ENCODE peak calls at places on chromosome 9, in eight cellular contexts. Y, W, L, T, R, U, H and J are unnamed samples.
A peak's percentile ranks its signal among the peaks of the same experiment; 100 is the strongest.

GRCh38 chr9:21989440-21990189 is 4.6 kb downstream of the CDKN2A start:
- DNase-seq in Y (no peak), L (no peak), T (no peak), H (no peak), U (no peak), W (peak; percentile 50), R (no peak), J (no peak)

GRCh38 chr9:109593612-109594011 is 95.5 kb upstream of the PTPN3 start:
- DNase-seq in W (no peak), H (no peak), T (no peak), U (no peak), L (no peak), R (no peak), Y (no peak), J (no peak)

GRCh38 chr9:33106827-33107621 is 30.6 kb upstream of the SMU1 start:
- DNase-seq in U (no peak), Y (no peak), L (peak; percentile 98), T (peak; percentile 45), R (no peak), W (no peak), H (peak; percentile 42), J (peak; percentile 76)

GRCh38 chr9:137435381-137435891 is 5.7 kb downstream of the ENTPD8 start:
- DNase-seq in U (no peak), T (no peak), Y (no peak), R (no peak), W (peak; percentile 59), H (no peak), L (no peak), J (peak; percentile 13)

GRCh38 chr9:69885474-69885929 is 64.9 kb downstream of the CFAP95 start:
- DNase-seq in T (no peak), U (no peak), Y (peak; percentile 63), L (peak; percentile 91), R (no peak), W (no peak), H (no peak), J (no peak)

GRCh38 chr9:131862261-131862660 is 122.4 kb upstream of the RAPGEF1 start:
- DNase-seq in T (no peak), U (no peak), R (no peak), L (no peak), W (no peak), H (no peak), Y (no peak), J (no peak)

GRCh38 chr9:135346438-135347050 is 133.0 kb upstream of the PPP1R26 start:
- DNase-seq in Y (no peak), H (no peak), R (no peak), T (no peak), W (no peak), U (no peak), L (no peak), J (no peak)

GRCh38 chr9:121784706-121785426 is 133.4 kb downstream of the DAB2IP start:
- DNase-seq in T (peak; percentile 24), H (no peak), L (no peak), R (no peak), W (no peak), U (no peak), Y (no peak), J (no peak)

GRCh38 chr9:98471185-98471584 is 215.7 kb upstream of the TBC1D2 start:
- DNase-seq in T (no peak), U (no peak), L (no peak), H (no peak), Y (no peak), R (no peak), W (no peak), J (no peak)

GRCh38 chr9:20729545-20729944 is 45.5 kb downstream of the FOCAD start:
- DNase-seq in W (no peak), Y (no peak), H (no peak), R (no peak), L (peak; percentile 53), U (no peak), T (no peak), J (no peak)

GRCh38 chr9:24436761-24437160 is 108.9 kb downstream of the IZUMO3 start:
- DNase-seq in W (no peak), L (peak; percentile 1), U (no peak), R (no peak), Y (no peak), H (no peak), T (no peak), J (no peak)

GRCh38 chr9:89007041-89007440 is 15.8 kb downstream of the S1PR3 start:
- DNase-seq in U (peak; percentile 2), W (no peak), R (no peak), H (no peak), L (no peak), T (no peak), Y (peak; percentile 22), J (no peak)

GRCh38 chr9:89453452-89453851 is 44.5 kb downstream of the SEMA4D start:
- DNase-seq in L (no peak), R (no peak), U (no peak), W (no peak), Y (no peak), T (no peak), H (no peak), J (no peak)

GRCh38 chr9:38039907-38040682 is 28.9 kb downstream of the SHB start:
- DNase-seq in L (no peak), Y (no peak), R (no peak), T (no peak), U (no peak), H (no peak), W (no peak), J (no peak)

GRCh38 chr9:35667939-35668338 is 2.9 kb upstream of the ARHGEF39 start:
- DNase-seq in R (no peak), U (no peak), W (no peak), L (no peak), Y (no peak), T (no peak), H (no peak), J (no peak)

GRCh38 chr9:137156567-137157375 is 13.1 kb downstream of the LRRC26 start:
- DNase-seq in T (peak; percentile 46), Y (no peak), W (no peak), U (no peak), H (no peak), R (no peak), L (no peak), J (no peak)

GRCh38 chr9:126756876-126757415 is 47.9 kb upstream of the ZBTB43 start:
- DNase-seq in R (no peak), T (no peak), U (no peak), Y (no peak), H (no peak), L (no peak), W (no peak), J (no peak)

GRCh38 chr9:34971146-34971811 is 13.2 kb downstream of the PHF24 start:
- DNase-seq in L (no peak), W (no peak), U (no peak), T (no peak), R (no peak), Y (no peak), H (no peak), J (no peak)

GRCh38 chr9:136773386-136774044 is 9.2 kb upstream of the LCN15 start:
- DNase-seq in T (no peak), W (peak; percentile 69), L (no peak), H (no peak), U (no peak), R (no peak), Y (peak; percentile 51), J (peak; percentile 60)

GRCh38 chr9:75993434-75993833 is 103.0 kb downstream of the PCSK5 start:
- DNase-seq in H (no peak), T (no peak), Y (no peak), R (peak; percentile 26), L (peak; percentile 65), U (no peak), W (no peak), J (no peak)

GRCh38 chr9:2016411-2017208 is 1.5 kb downstream of the SMARCA2 start:
- DNase-seq in H (peak; percentile 82), L (peak; percentile 70), W (peak; percentile 90), Y (peak; percentile 81), R (no peak), T (peak; percentile 69), U (peak; percentile 75), J (peak; percentile 83)
- TF ChIP-seq CTCF in H (no peak), L (no peak), W (no peak), Y (no peak), R (no peak), T (no peak), U (no peak), J (no peak)

GRCh38 chr9:15180124-15180523 is 126.9 kb downstream of the TTC39B start:
- DNase-seq in L (no peak), Y (no peak), H (no peak), T (no peak), U (no peak), W (no peak), R (no peak), J (no peak)
- H3K9me3 ChIP-seq in L (no peaks in the 10 kb centered on the region), Y (no peaks in the 10 kb centered on the region), H (no peaks in the 10 kb centered on the region), T (no peaks in the 10 kb centered on the region), U (no peaks in the 10 kb centered on the region), W (no peaks in the 10 kb centered on the region), R (no peaks in the 10 kb centered on the region), J (no peaks in the 10 kb centered on the region)

GRCh38 chr9:86639899-86640379 is 285.7 kb upstream of the TUT7 start:
- DNase-seq in R (no peak), L (no peak), T (peak; percentile 34), U (no peak), Y (no peak), H (no peak), W (no peak), J (no peak)
- TF ChIP-seq CTCF in R (peak; percentile 36), L (no peak), T (no peak), U (no peak), Y (no peak), H (no peak), W (peak; percentile 10), J (no peak)

GRCh38 chr9:99743455-99743854 is 78.2 kb upstream of the NR4A3 start:
- DNase-seq in W (no peak), Y (no peak), T (no peak), U (no peak), L (no peak), H (no peak), R (no peak), J (no peak)
- H3K9me3 ChIP-seq in W (no peaks in the 10 kb centered on the region), Y (no peaks in the 10 kb centered on the region), T (no peaks in the 10 kb centered on the region), U (no peaks in the 10 kb centered on the region), L (no peaks in the 10 kb centered on the region), H (no peaks in the 10 kb centered on the region), R (no peaks in the 10 kb centered on the region), J (no peaks in the 10 kb centered on the region)